ENCODE peak calls at places on chromosomes 1 and 21, in seven cellular contexts. Z is OCI-LY7; W is fibroblast of pulmonary artery; D is naive thymus-derived CD4-positive, alpha-beta T cell; G is adipocyte; V is HFF-Myc; H is HL-60. T is an unnamed sample.

GRCh38 chr1:210597555-210598134 is 268.9 kb downstream of the HHAT start:
- DNase-seq in Z (no peak), W (peak), D (no peak), G (peak), V (peak), H (peak), T (no peak)

GRCh38 chr1:15684042-15684461 is at the start of gene PLEKHM2:
- DNase-seq in Z (peak), W (peak), D (peak), G (peak), V (no peak), H (no peak), T (no peak)

GRCh38 chr1:207962716-207963428 is 51.9 kb upstream of the CD34 start:
- DNase-seq in Z (no peak), W (peak), D (no peak), G (no peak), V (no peak), H (peak), T (peak)

GRCh38 chr1:10599194-10599861 is 124.6 kb downstream of the PEX14 start:
- DNase-seq in Z (no peak), W (peak), D (no peak), G (peak), V (no peak), H (no peak), T (no peak)

GRCh38 chr1:232576537-232576936 is 53.4 kb downstream of the SIPA1L2 start:
- DNase-seq in Z (no peak), W (no peak), D (no peak), G (no peak), V (no peak), H (no peak), T (no peak)

GRCh38 chr1:8562881-8563865 is 245.3 kb downstream of the SLC45A1 start:
- DNase-seq in Z (no peak), W (peak), D (no peak), G (peak), V (no peak), H (no peak), T (no peak)

GRCh38 chr1:24203404-24203803 is 16.3 kb upstream of the IFNLR1 start:
- DNase-seq in Z (peak), W (no peak), D (no peak), G (no peak), V (no peak), H (no peak), T (no peak)

GRCh38 chr1:228093050-228093906 is 9.8 kb downstream of the C1orf35 start:
- DNase-seq in Z (no peak), W (no peak), D (no peak), G (no peak), V (no peak), H (no peak), T (no peak)

GRCh38 chr1:186152227-186152944 is 222.7 kb downstream of the TPR start:
- DNase-seq in Z (no peak), W (peak), D (no peak), G (peak), V (peak), H (no peak), T (no peak)

GRCh38 chr1:228050571-228051181 is 31.8 kb upstream of the ARF1 start:
- DNase-seq in Z (no peak), W (no peak), D (no peak), G (no peak), V (no peak), H (no peak), T (no peak)

GRCh38 chr1:195590649-195591048 is 1017.6 kb downstream of the KCNT2 start:
- DNase-seq in Z (no peak), W (no peak), D (no peak), G (no peak), V (no peak), H (no peak), T (no peak)

GRCh38 chr1:200704991-200705390 is 33.7 kb upstream of the CAMSAP2 start:
- DNase-seq in Z (no peak), W (no peak), D (no peak), G (no peak), V (no peak), H (no peak), T (no peak)

GRCh38 chr1:23664837-23665795 is 26.5 kb upstream of the RPL11 start:
- DNase-seq in Z (peak), W (peak), D (no peak), G (peak), V (no peak), H (peak), T (peak)

GRCh38 chr1:90730247-90731022 is 13.3 kb upstream of the BARHL2 start:
- DNase-seq in Z (peak), W (no peak), D (no peak), G (peak), V (no peak), H (peak), T (no peak)
- H3K4me3 ChIP-seq in Z (peak), W (no peak), D (peak), G (peak), V (no peak), H (no peak), T (peak)

DNA sequence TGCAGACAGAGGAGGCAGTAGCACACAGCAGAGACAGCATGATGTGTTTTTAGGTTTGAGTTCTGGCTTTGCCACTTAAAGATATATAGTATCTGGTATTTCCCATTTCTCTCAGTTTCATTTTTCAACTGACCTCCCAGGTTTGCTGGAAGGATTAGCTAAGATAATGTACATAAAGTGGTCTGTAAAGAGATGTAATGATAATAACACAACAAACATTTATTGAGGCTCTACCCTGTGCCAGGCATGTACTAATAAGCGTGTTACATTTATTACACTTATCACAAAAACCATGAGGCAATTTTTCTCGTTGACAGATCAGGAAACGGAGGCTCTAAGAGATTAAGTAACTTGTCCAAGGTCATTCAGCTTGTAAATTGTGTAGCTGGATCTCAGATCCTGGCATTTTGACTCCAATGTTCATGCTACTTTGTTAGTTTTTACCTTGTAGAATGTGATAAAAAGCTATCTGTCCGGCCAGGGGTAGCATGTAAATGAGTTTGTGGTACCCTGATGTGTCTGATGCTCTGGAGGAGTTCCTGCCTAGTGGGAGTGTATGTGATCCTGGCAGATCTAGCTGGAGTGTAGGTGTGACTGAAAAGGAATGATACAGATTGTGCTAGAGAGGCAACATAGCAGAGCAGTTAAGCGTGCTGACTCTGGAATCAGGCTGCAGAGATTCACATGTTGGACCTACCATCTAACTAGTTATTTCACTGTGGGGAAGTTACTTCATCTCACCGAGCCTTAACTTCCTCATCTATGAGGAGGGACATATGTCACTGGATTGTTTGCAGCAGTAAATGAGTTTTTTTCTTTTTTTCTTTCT is 146.6 kb downstream of the VPS13D start:
- DNase-seq in Z (no peak), W (peak), D (no peak), G (no peak), V (no peak), H (peak), T (no peak)
- H3K4me3 ChIP-seq in Z (no peak), W (no peak), D (no peak), G (no peak), V (no peak), H (no peak), T (no peak)

DNA sequence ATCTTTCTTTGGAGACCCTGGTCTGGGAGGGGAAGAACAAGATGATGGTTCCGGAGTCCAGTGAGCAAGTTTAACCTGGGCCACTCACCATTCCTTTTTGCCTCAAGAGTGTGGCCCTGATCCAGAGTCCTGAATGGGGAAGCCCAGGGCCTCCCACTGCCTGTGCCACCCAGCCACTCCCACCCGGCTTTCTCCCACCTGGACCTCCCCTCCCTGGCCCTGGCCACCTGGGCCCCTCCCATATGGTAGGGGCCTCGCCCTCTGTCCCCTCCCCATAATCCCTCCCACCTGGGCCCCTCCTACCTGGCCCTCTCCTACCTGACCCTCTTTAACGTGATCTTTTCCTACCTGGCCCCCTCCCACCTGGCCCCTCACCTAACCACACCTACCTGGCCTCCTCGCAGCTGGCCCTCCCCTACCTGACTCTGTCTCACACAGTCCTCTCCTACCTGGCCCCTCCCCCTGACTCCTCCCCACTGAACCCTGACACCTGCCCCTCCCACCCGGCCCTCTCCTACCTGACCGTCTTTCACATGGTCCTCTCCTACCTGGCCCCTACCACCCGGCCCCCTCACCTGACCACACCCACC is 220.7 kb upstream of the VAMP3 start:
- DNase-seq in Z (no peak), W (no peak), D (no peak), G (no peak), V (no peak), H (no peak), T (no peak)
- H3K4me3 ChIP-seq in Z (no peak), W (no peak), D (no peak), G (no peak), V (no peak), H (no peak), T (no peak)

DNA sequence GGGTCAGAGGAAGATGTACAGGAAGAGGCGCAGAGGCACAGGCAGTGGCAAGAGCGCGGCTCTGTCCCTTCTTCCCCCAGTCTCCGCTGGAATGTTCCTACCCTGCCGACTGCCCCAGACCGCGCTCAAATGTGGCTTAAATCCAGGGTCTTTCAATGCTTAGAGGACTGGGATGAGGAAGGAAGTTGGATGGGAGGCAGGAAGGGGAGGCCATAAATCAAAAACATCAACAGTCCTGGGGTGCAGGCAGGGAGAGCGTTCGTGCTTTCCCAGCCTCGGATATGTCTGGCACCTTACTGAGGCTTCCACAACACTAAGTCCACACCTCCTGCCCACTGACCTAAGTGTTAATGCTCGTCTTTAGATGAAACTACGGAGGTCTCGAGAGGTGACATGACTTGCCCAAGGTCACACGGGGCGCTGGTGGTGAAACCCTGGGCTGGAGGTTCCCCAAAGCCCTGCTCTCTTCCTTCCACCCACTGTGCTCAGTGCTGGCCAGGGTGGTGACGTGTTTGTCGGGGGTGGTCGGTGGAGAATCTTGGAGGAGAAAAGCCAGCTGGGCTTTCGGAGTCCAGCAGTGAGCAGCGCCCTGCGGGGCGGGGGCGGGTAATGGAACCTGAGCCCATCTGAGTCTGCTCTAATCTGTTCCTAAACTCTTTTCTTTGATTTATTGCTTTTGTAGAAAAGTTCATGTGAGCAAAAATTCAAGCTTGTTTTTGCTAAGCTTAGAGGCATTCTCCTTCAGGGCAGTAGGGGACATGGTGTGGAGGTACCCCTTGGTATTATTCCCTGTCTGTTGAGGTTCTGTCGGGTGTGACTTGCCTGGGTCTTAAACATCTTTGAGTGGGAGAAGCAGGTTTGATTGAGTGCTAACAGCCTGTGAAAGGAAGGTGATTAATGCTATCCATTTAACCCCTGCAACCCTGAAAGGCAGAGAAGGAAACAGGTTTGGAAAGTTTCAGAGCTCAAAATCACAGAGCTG is 725 bp downstream of the CDA start:
- DNase-seq in Z (no peak), W (peak), D (no peak), G (no peak), V (no peak), H (peak), T (no peak)
- H3K4me3 ChIP-seq in Z (no peak), W (no peak), D (no peak), G (peak), V (peak), H (peak), T (no peak)

GRCh38 chr21:17463441-17463840 is 49.4 kb upstream of the CXADR start:
- DNase-seq in Z (no peak), W (peak), D (no peak), G (peak), V (peak), H (no peak), T (no peak)
- H3K4me3 ChIP-seq in Z (no peak), W (no peak), D (no peak), G (no peak), V (no peak), H (no peak), T (no peak)

T was measured in iPS DF 6.9.